ENCODE peak calls at places on chromosome 20, in eight cellular contexts. L is T-cell; Y is anterior cingulate cortex; A is fibroblast of lung; E is Caki2; S is heart left ventricle; J is stimulated activated CD4-positive, alpha-beta T cell treated with anti-CD3 and anti-CD28 coated beads, TNF-alpha, amount 100 ng/mL, for 48 hours; M is NCI-H1092. V is an unnamed sample.

GRCh38 chr20:53044296-53044695 is 72.1 kb downstream of the TSHZ2 start:
- DNase-seq in M (no peak), A (no peak), L (no peak), J (no peak), S (no peak), E (no peak), Y (no peak), V (no peak)

GRCh38 chr20:52269327-52269726 is 77.7 kb upstream of the ZFP64 start:
- DNase-seq in A (no peak), J (no peak), L (no peak), E (no peak), Y (no peak), M (no peak), S (no peak), V (no peak)

GRCh38 chr20:59387891-59388290 is 87.5 kb downstream of the EDN3 start:
- DNase-seq in A (no peak), E (no peak), Y (no peak), J (no peak), L (no peak), S (no peak), M (no peak), V (no peak)

GRCh38 chr20:10671221-10671849 is 2.5 kb downstream of the JAG1 start:
- DNase-seq in J (no peak), A (peak; percentile 85), M (peak; percentile 39), L (no peak), E (peak; percentile 92), S (no peak), Y (peak; percentile 9), V (no peak)

GRCh38 chr20:59866338-59866737 is 67.1 kb downstream of the SYCP2 start:
- DNase-seq in S (no peak), M (no peak), Y (no peak), L (no peak), A (no peak), E (no peak), J (no peak), V (no peak)

GRCh38 chr20:21505161-21505809 is 8.6 kb downstream of the NKX2-2 start:
- DNase-seq in Y (peak; percentile 69), A (no peak), M (no peak), L (peak; percentile 51), E (peak; percentile 17), J (peak; percentile 67), S (peak; percentile 55), V (no peak)

GRCh38 chr20:2984956-2985661 is 58.3 kb upstream of the GNRH2 start:
- DNase-seq in M (no peak), E (peak; percentile 57), L (no peak), Y (no peak), A (peak; percentile 79), S (no peak), J (peak; percentile 38), V (no peak)

GRCh38 chr20:46708172-46708860 is 1.1 kb upstream of the SLC2A10 start:
- DNase-seq in Y (no peak), L (no peak), J (no peak), S (no peak), E (no peak), A (no peak), M (no peak), V (no peak)

GRCh38 chr20:51772236-51772635 is 4.0 kb upstream of the ATP9A start:
- DNase-seq in Y (no peak), M (no peak), S (no peak), L (no peak), A (no peak), E (no peak), J (no peak), V (no peak)

GRCh38 chr20:20369353-20370086 is 1.6 kb downstream of the INSM1 start:
- DNase-seq in L (no peak), E (no peak), A (no peak), Y (no peak), J (no peak), M (peak; percentile 36), S (no peak), V (no peak)

GRCh38 chr20:973785-974194 is 28.3 kb downstream of the RSPO4 start:
- DNase-seq in M (peak; percentile 8), J (peak; percentile 20), E (peak; percentile 52), A (no peak), L (no peak), S (no peak), Y (no peak), V (no peak)

GRCh38 chr20:10955166-10955565 is 281.4 kb upstream of the JAG1 start:
- DNase-seq in J (no peak), Y (no peak), S (no peak), L (no peak), E (no peak), A (peak; percentile 26), M (no peak), V (no peak)

GRCh38 chr20:3934628-3935027 is 45.4 kb downstream of the PANK2 start:
- DNase-seq in A (no peak), E (no peak), M (no peak), S (peak; percentile 49), J (no peak), Y (no peak), L (no peak), V (no peak)

GRCh38 chr20:3729378-3729777 is 3.1 kb upstream of the HSPA12B start:
- DNase-seq in L (no peak), E (no peak), M (no peak), S (peak; percentile 25), A (no peak), J (no peak), Y (no peak), V (no peak)

GRCh38 chr20:44027686-44028340 is 113.2 kb downstream of the TOX2 start:
- DNase-seq in M (no peak), J (no peak), A (no peak), Y (no peak), S (no peak), L (no peak), E (no peak), V (no peak)

GRCh38 chr20:60598528-60598927 is 640.3 kb downstream of the CDH26 start:
- DNase-seq in A (no peak), J (no peak), M (no peak), E (no peak), L (no peak), Y (no peak), S (no peak), V (no peak)

GRCh38 chr20:53208110-53208908 is 236.2 kb downstream of the TSHZ2 start:
- DNase-seq in E (no peak), M (no peak), A (no peak), Y (no peak), J (no peak), S (no peak), L (no peak), V (no peak)

GRCh38 chr20:56778765-56779195 is 149.7 kb downstream of the TFAP2C start:
- DNase-seq in Y (no peak), L (no peak), E (peak; percentile 97), J (no peak), M (no peak), S (peak; percentile 32), A (peak; percentile 55), V (no peak)

GRCh38 chr20:37270586-37271420 is 9.2 kb upstream of the GHRH start:
- DNase-seq in S (no peak), Y (no peak), M (no peak), E (no peak), L (no peak), J (no peak), A (peak; percentile 56), V (no peak)